ENCODE peak calls at places on chromosomes 12 and 14, in five cellular contexts. X is GM12878, Q is neural progenitor cell, P is PC-3, C is K562. S is an unnamed sample. For H3K27me3 and H3K36me3, the result is how much of the 10 kb centered on the place peaks cover.

GRCh38 chr12:109604902-109605536 is 31.4 kb downstream of the MVK start:
- DNase-seq in C (no peak), P (no peak), X (no peak), Q (peak), S (no peak)

GRCh38 chr12:25775968-25776367 is 182.5 kb upstream of the RASSF8 start:
- DNase-seq in C (peak), Q (no peak), P (peak), X (no peak), S (peak)

GRCh38 chr14:50000215-50001145 is 107.6 kb downstream of the ARF6 start:
- DNase-seq in C (peak), X (no peak), P (peak), Q (peak), S (no peak)

GRCh38 chr12:52681551-52682380 is 1.6 kb upstream of the KRT1 start:
- DNase-seq in Q (no peak), X (no peak), C (no peak), P (no peak), S (no peak)

GRCh38 chr12:7907009-7907408 is 29.0 kb downstream of the SLC2A3 start:
- DNase-seq in Q (peak), C (peak), P (peak), X (no peak), S (peak)

GRCh38 chr14:105486974-105487448 is 325 bp downstream of the CRIP1 start:
- DNase-seq in C (no peak), P (no peak), Q (peak), X (no peak), S (no peak)

GRCh38 chr12:64610092-64610659 is at the start of gene RASSF3:
- DNase-seq in P (peak), X (no peak), C (peak), Q (peak), S (peak)

GRCh38 chr14:89165189-89165809 is 251.7 kb downstream of the FOXN3 start:
- DNase-seq in X (peak), P (no peak), Q (no peak), C (peak), S (no peak)

GRCh38 chr12:81450920-81451739 is 308.0 kb downstream of the PPFIA2 start:
- DNase-seq in C (peak), X (no peak), P (peak), Q (peak), S (peak)

GRCh38 chr12:42372154-42372791 is 46.3 kb downstream of the PPHLN1 start:
- DNase-seq in Q (peak), X (peak), P (peak), C (peak), S (peak)

GRCh38 chr12:112357214-112357613 is 25.0 kb downstream of the HECTD4 start:
- DNase-seq in Q (no peak), P (no peak), C (peak), X (no peak), S (no peak)

GRCh38 chr12:32541754-32542374 is 137.2 kb upstream of the DNM1L start:
- DNase-seq in C (no peak), X (no peak), P (no peak), Q (no peak), S (peak)

GRCh38 chr12:28367326-28367725 is 177.1 kb downstream of the CCDC91 start:
- DNase-seq in Q (no peak), X (no peak), P (no peak), C (no peak), S (no peak)

GRCh38 chr12:126492181-126492580 is 1426.9 kb downstream of the AACS start:
- DNase-seq in P (no peak), X (no peak), Q (no peak), C (no peak), S (peak)

GRCh38 chr12:8594072-8594471 is 18.6 kb downstream of the AICDA start:
- DNase-seq in Q (no peak), P (no peak), X (no peak), C (no peak), S (no peak)

GRCh38 chr12:60689137-60689536 is 1093.3 kb downstream of the SLC16A7 start:
- DNase-seq in C (peak), Q (no peak), X (no peak), P (no peak), S (no peak)

GRCh38 chr14:56666716-56667115 is 87.1 kb downstream of the TMEM260 start:
- DNase-seq in Q (no peak), X (no peak), C (no peak), P (peak), S (peak)

GRCh38 chr14:93007225-93007997 is 84.5 kb downstream of the CHGA start:
- DNase-seq in C (no peak), P (peak), Q (no peak), X (peak), S (peak)

GRCh38 chr12:95358111-95359083 is 115.6 kb upstream of the METAP2 start:
- DNase-seq in P (peak), C (no peak), Q (no peak), X (no peak), S (no peak)

GRCh38 chr14:102822311-102822863 is 45.1 kb downstream of the TRAF3 start:
- DNase-seq in X (no peak), C (no peak), Q (no peak), P (peak), S (no peak)

GRCh38 chr12:103813949-103814348 is 27.1 kb downstream of the NT5DC3 start:
- DNase-seq in C (no peak), X (no peak), P (no peak), Q (no peak), S (no peak)

GRCh38 chr12:57133916-57134315 is 5.6 kb downstream of the LRP1 start:
- DNase-seq in P (no peak), C (no peak), X (no peak), Q (no peak), S (no peak)

GRCh38 chr12:97985834-97986233 is 523.2 kb downstream of the RMST start:
- DNase-seq in Q (no peak), X (no peak), C (no peak), P (no peak), S (no peak)

GRCh38 chr12:64997858-64998257 is 123.2 kb downstream of the WIF1 start:
- DNase-seq in Q (no peak), X (no peak), P (no peak), C (no peak), S (no peak)

GRCh38 chr14:76773188-76773885 is 12.1 kb downstream of the VASH1 start:
- DNase-seq in Q (no peak), P (peak), C (peak), X (no peak), S (peak)

GRCh38 chr12:83996671-83997070 is 915.9 kb downstream of the SLC6A15 start:
- DNase-seq in Q (no peak), X (no peak), C (no peak), P (peak), S (no peak)

GRCh38 chr14:80850197-80850814 is 91.2 kb downstream of the CEP128 start:
- DNase-seq in X (no peak), P (peak), C (peak), Q (peak), S (no peak)

GRCh38 chr12:57990241-57990883 is 49.0 kb downstream of the ATP23 start:
- DNase-seq in P (no peak), Q (no peak), C (no peak), X (no peak), S (no peak)

GRCh38 chr14:31834616-31835015 is 242.5 kb upstream of the ARHGAP5 start:
- DNase-seq in C (no peak), Q (no peak), X (no peak), P (peak), S (no peak)

GRCh38 chr12:113722747-113723146 is 243.4 kb downstream of the RBM19 start:
- DNase-seq in Q (no peak), P (no peak), X (no peak), C (peak), S (no peak)

GRCh38 chr12:5458229-5459050 is 26.5 kb downstream of the NTF3 start:
- DNase-seq in C (no peak), Q (no peak), X (no peak), P (no peak), S (no peak)

GRCh38 chr14:34498684-34499412 is 36.8 kb upstream of the SPTSSA start:
- DNase-seq in C (no peak), X (no peak), P (peak), Q (peak), S (peak)

GRCh38 chr14:72610831-72611200 is 283.1 kb downstream of the DPF3 start:
- DNase-seq in Q (no peak), P (no peak), X (no peak), C (no peak), S (no peak)

GRCh38 chr12:107801150-107801549 is 26.6 kb downstream of the ASCL4 start:
- DNase-seq in P (no peak), Q (no peak), C (no peak), X (no peak), S (no peak)

GRCh38 chr12:152440-152839 is 61.5 kb downstream of the SLC6A12 start:
- DNase-seq in Q (no peak), P (no peak), C (no peak), X (no peak), S (no peak)

DNA sequence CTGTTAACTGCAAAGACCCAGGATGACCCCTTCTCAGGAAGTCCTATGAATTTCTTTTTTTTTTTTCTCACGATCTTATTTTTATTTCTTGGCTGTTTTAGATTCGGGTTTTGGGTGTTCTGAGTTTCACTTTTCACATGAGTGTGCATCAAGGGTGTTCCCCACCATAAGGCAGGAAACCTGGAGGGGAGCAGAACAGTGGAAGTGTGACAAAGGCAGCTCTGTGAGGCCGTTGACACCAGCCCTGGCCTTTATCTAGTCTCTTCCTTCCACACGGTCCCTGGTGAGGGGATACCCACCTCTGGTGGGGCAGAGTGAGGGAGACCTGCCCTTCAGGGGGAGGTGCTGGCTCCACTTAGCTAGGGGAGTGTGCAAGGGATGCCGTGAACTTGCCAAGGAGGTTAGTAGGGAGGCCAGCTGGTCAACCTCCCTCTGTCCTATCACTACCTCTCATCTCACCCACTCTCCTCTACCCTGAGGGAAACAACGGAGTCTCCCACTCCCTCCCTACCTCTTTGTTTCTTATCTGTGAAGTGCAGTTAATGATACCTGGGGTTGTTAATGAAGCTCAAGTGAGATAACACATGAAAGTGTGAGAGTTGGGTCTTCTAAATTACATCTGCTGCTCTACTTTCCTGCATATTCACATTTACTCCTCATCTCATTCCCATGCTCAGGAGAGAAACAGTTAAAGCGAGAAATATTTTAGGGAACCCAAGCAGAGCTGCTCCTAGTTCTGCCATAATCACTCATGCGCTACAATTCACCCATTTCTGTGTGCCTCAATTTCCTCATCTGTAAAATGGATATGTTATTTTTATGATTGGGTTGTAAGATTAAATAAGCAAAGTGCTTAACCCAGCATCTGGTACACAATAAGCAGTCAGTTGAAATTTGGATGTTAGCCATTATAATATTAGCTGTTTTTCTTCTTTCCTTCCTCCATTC is 4.4 kb upstream of the GALNT6 start:
- DNase-seq in X (peak), C (peak), Q (no peak), P (no peak), S (no peak)
- H3K27me3 ChIP-seq in X (under half), C (under half), Q (under half), P (under half), S (under half)

GRCh38 chr14:91267965-91268437 is 23.5 kb upstream of the GPR68 start:
- DNase-seq in Q (no peak), C (peak), X (no peak), P (no peak), S (no peak)

GRCh38 chr14:91270188-91270587 is 25.7 kb upstream of the GPR68 start:
- DNase-seq in C (no peak), P (no peak), X (no peak), Q (no peak), S (no peak)

GRCh38 chr14:91270619-91271018 is 26.1 kb upstream of the GPR68 start:
- DNase-seq in C (no peak), X (no peak), Q (no peak), P (no peak), S (no peak)

GRCh38 chr14:91271639-91272038 is 27.1 kb upstream of the GPR68 start:
- DNase-seq in Q (no peak), C (no peak), P (no peak), X (no peak), S (no peak)

DNA sequence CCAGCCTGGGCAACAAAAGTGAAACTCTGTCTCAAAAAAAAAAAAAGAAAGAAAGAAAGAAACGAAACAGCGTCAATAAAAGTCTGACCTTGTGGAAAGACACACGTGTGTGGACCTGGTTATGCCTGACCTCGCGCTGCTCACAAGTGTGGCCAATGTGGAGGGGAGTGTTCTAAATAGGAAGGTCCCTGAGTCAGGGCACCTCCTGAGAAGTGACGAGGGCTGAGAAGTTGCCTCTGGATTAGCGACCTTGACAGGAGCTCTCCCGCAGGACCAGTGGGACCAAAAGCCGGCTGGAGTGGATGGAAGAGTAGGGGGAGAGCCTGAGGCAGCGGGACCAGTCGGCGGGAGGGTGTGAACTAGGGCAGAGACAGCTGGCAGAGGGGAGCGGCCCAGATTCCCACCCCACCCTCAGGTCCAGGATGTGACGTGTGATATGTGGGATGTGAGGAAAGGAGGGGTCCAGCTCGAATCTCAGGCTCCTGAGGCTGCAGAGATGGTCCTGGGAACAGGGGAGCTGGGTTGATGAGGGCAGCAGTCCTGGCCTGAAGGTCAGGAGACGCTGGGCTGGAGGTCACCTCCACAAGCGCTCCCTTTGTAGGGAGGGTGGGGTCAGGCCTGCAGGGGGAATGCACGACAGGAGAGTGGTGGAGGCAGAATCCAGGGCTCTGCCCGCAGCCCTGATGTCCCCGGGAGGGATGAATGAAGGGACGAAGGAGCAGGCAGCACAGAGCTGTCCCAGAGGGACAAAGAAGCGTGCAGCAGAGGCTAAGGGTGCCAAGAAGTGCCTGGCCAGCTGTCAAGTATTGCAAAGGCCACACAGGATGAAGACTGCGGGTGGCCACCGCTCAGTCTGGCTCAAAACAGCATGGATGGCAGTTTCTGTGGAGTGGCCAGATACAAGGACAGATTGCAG is 24.8 kb upstream of the GPR68 start:
- DNase-seq in X (no peak), C (no peak), P (no peak), Q (no peak), S (no peak)
- H2AFZ ChIP-seq in X (no peak), C (no peak), P (no peak), Q (no peak), S (no peak)

GRCh38 chr12:102593128-102593527 is 112.8 kb upstream of the IGF1 start:
- DNase-seq in C (no peak), P (no peak), X (no peak), Q (no peak), S (no peak)
- H3K36me3 ChIP-seq in C (under half), P (under half), X (under half), Q (under half), S (under half)

GRCh38 chr12:130715150-130715995 is 726 bp downstream of the RIMBP2 start:
- DNase-seq in P (no peak), C (no peak), X (no peak), Q (peak), S (no peak)
- H3K27me3 ChIP-seq in P (under half), C (half or more), X (under half), Q (half or more), S (half or more)